ENCODE peak calls at places on chromosomes 11 and 22, in four cellular contexts. V is HFFc6; R is CD8-positive, alpha-beta T cell; N is stimulated activated CD8-positive, alpha-beta memory T cell treated with anti-CD3 and anti-CD28 coated beads, Interleukin-7, amount 100 ng/mL, for 1 hour. B is an unnamed sample.

GRCh38 chr11:36729765-36730164 is 131.7 kb upstream of the RAG2 start:
- DNase-seq in V (no peak), R (no peak), N (no peak), B (no peak)

GRCh38 chr11:789951-790350 is at the start of gene CEND1:
- DNase-seq in V (peak), R (peak), N (no peak), B (peak)

GRCh38 chr11:134045799-134046635 is 22.9 kb upstream of the JAM3 start:
- DNase-seq in V (no peak), R (peak), N (no peak), B (no peak)

GRCh38 chr11:113201055-113201818 is 113.1 kb upstream of the TTC12 start:
- DNase-seq in V (no peak), R (no peak), N (no peak), B (no peak)

GRCh38 chr22:38554281-38554680 is 15.7 kb downstream of the DMC1 start:
- DNase-seq in V (peak), R (no peak), N (no peak), B (peak)

GRCh38 chr22:42356547-42356946 is 75.7 kb downstream of the NFAM1 start:
- DNase-seq in V (no peak), R (no peak), N (no peak), B (no peak)

GRCh38 chr22:48486163-48486957 is 1341.3 kb downstream of the BRD1 start:
- DNase-seq in V (no peak), R (no peak), N (no peak), B (no peak)

GRCh38 chr11:3840289-3840869 is 380 bp downstream of the RHOG start:
- DNase-seq in V (no peak), R (peak), N (no peak), B (peak)

GRCh38 chr22:23696326-23696851 is 5.6 kb downstream of the RGL4 start:
- DNase-seq in V (no peak), R (peak), N (peak), B (no peak)

GRCh38 chr22:46673677-46674236 is 53.6 kb downstream of the GRAMD4 start:
- DNase-seq in V (no peak), R (peak), N (no peak), B (no peak)

GRCh38 chr11:6557761-6558674 is 45.4 kb downstream of the RRP8 start:
- DNase-seq in V (no peak), R (no peak), N (no peak), B (no peak)

GRCh38 chr11:130740819-130741218 is 175.5 kb downstream of the SNX19 start:
- DNase-seq in V (peak), R (no peak), N (no peak), B (no peak)

GRCh38 chr11:10327254-10327653 is 22.4 kb downstream of the ADM start:
- DNase-seq in V (no peak), R (no peak), N (no peak), B (peak)

GRCh38 chr22:49368976-49369725 is 458.5 kb downstream of the BRD1 start:
- DNase-seq in V (no peak), R (no peak), N (no peak), B (no peak)

GRCh38 chr11:79371152-79371551 is 69.7 kb downstream of the TENM4 start:
- DNase-seq in V (peak), R (no peak), N (no peak), B (no peak)

GRCh38 chr11:12079726-12080556 is 30.4 kb upstream of the MICAL2 start:
- DNase-seq in V (peak), R (no peak), N (no peak), B (peak)

GRCh38 chr11:77752518-77752917 is 68.0 kb downstream of the RSF1 start:
- DNase-seq in V (peak), R (no peak), N (no peak), B (no peak)

GRCh38 chr11:3223932-3224729 is 5.5 kb upstream of the MRGPRG start:
- DNase-seq in V (no peak), R (no peak), N (no peak), B (no peak)

GRCh38 chr11:61718613-61719302 is 33.7 kb upstream of the MYRF start:
- DNase-seq in V (peak), R (no peak), N (no peak), B (peak)

GRCh38 chr11:128451651-128452470 is 135.5 kb downstream of the ETS1 start:
- DNase-seq in V (no peak), R (no peak), N (no peak), B (no peak)

GRCh38 chr11:19947521-19948114 is 212.7 kb downstream of the DBX1 start:
- DNase-seq in V (no peak), R (no peak), N (no peak), B (no peak)

GRCh38 chr11:47766363-47767227 is 546 bp downstream of the FNBP4 start:
- DNase-seq in V (peak), R (peak), N (peak), B (peak)

GRCh38 chr11:35337919-35338316 is 81.4 kb downstream of the SLC1A2 start:
- DNase-seq in V (peak), R (no peak), N (no peak), B (no peak)

GRCh38 chr11:8060801-8061554 is 20.0 kb upstream of the TUB start:
- DNase-seq in V (peak), R (no peak), N (no peak), B (peak)

GRCh38 chr11:79440451-79441158 is at the start of gene TENM4:
- DNase-seq in V (peak), R (no peak), N (no peak), B (peak)

GRCh38 chr11:2791521-2792375 is 92.0 kb upstream of the KCNQ1OT1 start:
- DNase-seq in V (no peak), R (peak), N (no peak), B (no peak)